ENCODE peak calls at places on chromosomes 3 and 15, in eight cellular contexts. A, I, S, Q, F, W, O and B are unnamed samples.

GRCh38 chr15:98003976-98004375 is 43.5 kb downstream of the ARRDC4 start:
- DNase-seq in O (no peak), S (peak; percentile 18), F (no peak), I (no peak), A (no peak), Q (no peak), W (no peak), B (no peak)

GRCh38 chr15:31102374-31103342 is 1.1 kb upstream of the TRPM1 start:
- DNase-seq in A (no peak), Q (no peak), F (no peak), O (no peak), W (no peak), S (no peak), I (no peak), B (no peak)

GRCh38 chr3:157514371-157514919 is 11.2 kb upstream of the VEPH1 start:
- DNase-seq in I (no peak), W (no peak), Q (no peak), O (no peak), F (no peak), A (no peak), S (no peak), B (no peak)

GRCh38 chr3:193240850-193241706 is at the start of gene PLAAT1:
- DNase-seq in O (peak; percentile 22), S (peak; percentile 49), W (peak; percentile 57), A (no peak), I (peak; percentile 55), Q (no peak), F (peak; percentile 89), B (peak; percentile 56)

GRCh38 chr15:48411971-48412591 is 80.9 kb downstream of the DUT start:
- DNase-seq in S (peak; percentile 79), A (no peak), I (peak; percentile 91), W (no peak), F (no peak), O (no peak), Q (no peak), B (no peak)

GRCh38 chr3:129608087-129608935 is 1.8 kb upstream of the PLXND1 start:
- DNase-seq in F (peak; percentile 63), S (no peak), Q (no peak), W (no peak), A (no peak), I (peak; percentile 48), O (peak; percentile 66), B (no peak)

GRCh38 chr15:99511529-99511864 is 54.3 kb upstream of the MEF2A start:
- DNase-seq in S (peak; percentile 89), F (no peak), W (no peak), Q (no peak), I (peak; percentile 66), O (peak; percentile 75), A (peak; percentile 86), B (no peak)

GRCh38 chr15:85690546-85691226 is 104.0 kb downstream of the KLHL25 start:
- DNase-seq in O (no peak), Q (no peak), A (peak; percentile 80), W (no peak), S (no peak), F (no peak), I (peak; percentile 27), B (no peak)

GRCh38 chr3:31804251-31805051 is 176.6 kb downstream of the OSBPL10 start:
- DNase-seq in S (no peak), A (no peak), F (no peak), W (no peak), Q (no peak), O (peak; percentile 41), I (no peak), B (no peak)

GRCh38 chr15:52391074-52391473 is 95.5 kb upstream of the MYO5C start:
- DNase-seq in I (no peak), O (no peak), S (no peak), W (no peak), A (no peak), F (no peak), Q (no peak), B (no peak)

GRCh38 chr3:134373942-134374790 is at the start of gene AMOTL2:
- DNase-seq in Q (peak; percentile 87), W (peak; percentile 96), A (no peak), F (peak; percentile 98), O (peak; percentile 93), S (peak; percentile 94), I (peak; percentile 97), B (peak; percentile 96)
- H3K9ac ChIP-seq in Q (peak within 1 kb of the TSS; percentile 98), W (peak within 1 kb of the TSS; percentile 99), A (no peak within 1 kb of the TSS), F (peak within 1 kb of the TSS; percentile 100), O (peak within 1 kb of the TSS; percentile 100), S (peak within 1 kb of the TSS; percentile 100), I (peak within 1 kb of the TSS; percentile 100), B (peak within 1 kb of the TSS; percentile 99)

DNA sequence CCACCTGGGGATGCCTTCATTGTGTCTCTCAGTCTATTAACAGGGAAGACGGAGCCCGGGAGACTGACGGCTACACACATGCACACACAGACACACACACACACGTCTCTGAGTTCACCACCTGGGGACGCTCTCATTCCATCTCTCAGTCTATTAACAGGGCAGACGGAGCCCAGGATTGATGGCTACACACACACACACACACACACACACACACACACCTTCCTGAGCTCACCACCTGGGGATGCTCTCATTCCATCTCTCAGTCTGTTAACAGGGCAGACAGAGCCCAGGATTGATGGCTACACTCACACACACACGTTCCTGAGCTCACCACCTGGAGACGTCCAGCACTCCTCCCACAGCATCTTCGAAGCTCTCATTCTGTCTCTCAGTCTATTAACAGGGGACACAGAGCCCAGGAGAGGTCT is 143.9 kb downstream of the OR4M2 start:
- DNase-seq in A (peak; percentile 44), F (no peak), S (no peak), I (no peak), O (no peak), W (no peak), Q (no peak), B (no peak)
- H3K9me3 ChIP-seq in A (no peaks in the 10 kb centered on the region), F (peaks cover 50% of the 10 kb centered on the region), S (peaks cover 23% of the 10 kb centered on the region), I (no peaks in the 10 kb centered on the region), O (peaks cover 8% of the 10 kb centered on the region), W (peaks cover 32% of the 10 kb centered on the region), Q (peaks cover 53% of the 10 kb centered on the region), B (no peaks in the 10 kb centered on the region)

DNA sequence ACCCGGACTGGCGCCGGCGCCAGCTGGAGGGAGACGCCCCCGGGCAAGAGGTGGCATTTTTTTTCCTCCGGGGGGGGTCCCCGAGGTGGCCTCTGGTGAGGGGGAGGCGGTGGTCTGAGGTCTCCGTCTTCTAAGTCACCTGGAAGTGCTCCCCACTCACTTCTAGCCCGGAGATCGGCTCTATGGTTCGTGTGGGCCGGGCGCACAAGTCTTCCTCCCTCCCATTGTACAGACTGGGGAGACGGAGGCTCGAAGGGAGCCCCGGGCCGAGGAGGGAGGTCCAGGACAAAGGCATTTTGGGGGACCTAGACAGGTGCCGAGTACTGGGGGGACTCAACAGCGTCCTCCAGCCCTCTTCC is 4.4 kb downstream of the GATA2 start:
- DNase-seq in I (peak; percentile 48), O (no peak), W (no peak), A (no peak), S (no peak), Q (no peak), F (no peak), B (no peak)
- H3K9ac ChIP-seq in I (peak overlapping the region; percentile 94), O (no peak overlapping the region), W (no peak overlapping the region), A (no peak overlapping the region), S (peak overlapping the region; percentile 62), Q (peak overlapping the region; percentile 82), F (no peak overlapping the region), B (peak overlapping the region; percentile 68)

GRCh38 chr3:713225-713624 is 379.6 kb upstream of the CNTN6 start:
- DNase-seq in O (no peak), I (no peak), F (no peak), S (no peak), W (no peak), Q (no peak), A (no peak), B (no peak)
- H3K9me3 ChIP-seq in O (no peaks in the 10 kb centered on the region), I (peaks cover 3% of the 10 kb centered on the region), F (peaks cover 5% of the 10 kb centered on the region), S (peaks cover 3% of the 10 kb centered on the region), W (no peaks in the 10 kb centered on the region), Q (peaks cover 22% of the 10 kb centered on the region), A (no peaks in the 10 kb centered on the region), B (no peaks in the 10 kb centered on the region)

DNA sequence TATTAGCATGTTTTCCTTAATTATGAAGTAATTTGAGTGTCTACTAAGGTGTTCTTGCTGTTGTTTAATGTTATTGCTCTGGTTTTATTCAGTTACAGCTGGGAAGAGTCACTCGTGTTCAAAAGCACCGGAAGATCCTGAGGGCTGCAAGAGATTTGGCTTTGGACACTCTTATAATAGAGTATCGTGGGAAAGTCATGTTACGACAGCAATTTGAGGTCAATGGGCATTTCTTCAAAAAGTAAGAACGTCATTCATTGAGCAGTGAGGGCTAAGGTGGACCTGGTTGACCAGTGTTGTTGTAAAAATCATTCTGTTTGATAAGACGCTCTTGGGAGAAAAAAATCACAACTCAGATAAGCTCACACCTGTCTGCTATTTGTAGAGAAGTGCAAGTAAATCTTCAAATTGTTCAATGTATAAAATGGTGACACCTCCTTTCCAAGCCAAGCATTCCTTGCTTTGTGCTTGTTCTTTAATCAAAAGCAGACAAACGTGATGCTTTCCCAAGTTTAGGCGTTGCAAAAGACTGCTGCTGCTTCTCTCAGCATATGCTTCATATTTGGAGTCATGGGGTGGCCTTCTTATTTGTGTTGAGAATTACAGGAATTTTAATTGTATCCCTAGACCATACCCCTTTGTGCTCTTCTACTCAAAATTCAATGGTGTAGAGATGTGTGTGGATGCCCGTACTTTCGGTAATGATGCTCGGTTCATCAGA is 44.2 kb downstream of the SETD5 start:
- DNase-seq in Q (no peak), I (peak; percentile 41), O (no peak), W (no peak), S (no peak), F (no peak), A (no peak), B (no peak)
- H3K9ac ChIP-seq in Q (no peak overlapping the region), I (no peak overlapping the region), O (no peak overlapping the region), W (no peak overlapping the region), S (no peak overlapping the region), F (no peak overlapping the region), A (no peak overlapping the region), B (no peak overlapping the region)

GRCh38 chr3:13811614-13812013 is 68.3 kb downstream of the WNT7A start:
- DNase-seq in A (no peak), O (no peak), I (no peak), W (no peak), S (no peak), F (no peak), Q (no peak), B (no peak)
- H3K9me3 ChIP-seq in A (peaks cover 23% of the 10 kb centered on the region), O (no peaks in the 10 kb centered on the region), I (no peaks in the 10 kb centered on the region), W (peaks cover 32% of the 10 kb centered on the region), S (peaks cover 34% of the 10 kb centered on the region), F (peaks cover 12% of the 10 kb centered on the region), Q (peaks cover 23% of the 10 kb centered on the region), B (peaks cover 39% of the 10 kb centered on the region)

GRCh38 chr3:71579934-71580318 is 3.6 kb downstream of the FOXP1 start:
- DNase-seq in A (peak; percentile 83), F (peak; percentile 27), S (peak; percentile 73), Q (no peak), O (no peak), I (peak; percentile 66), W (no peak), B (peak; percentile 15)
- H3K9ac ChIP-seq in A (peak overlapping the region; percentile 98), F (no peak overlapping the region), S (peak overlapping the region; percentile 99), Q (no peak overlapping the region), O (no peak overlapping the region), I (peak overlapping the region; percentile 90), W (no peak overlapping the region), B (no peak overlapping the region)

GRCh38 chr3:44729384-44729910 is at the start of gene ZNF501:
- DNase-seq in S (peak; percentile 89), A (peak; percentile 82), Q (no peak), W (peak; percentile 72), I (peak; percentile 91), O (peak; percentile 96), F (peak; percentile 89), B (peak; percentile 81)
- H3K9me3 ChIP-seq in S (peaks cover 55% of the 10 kb centered on the region), A (peaks cover 54% of the 10 kb centered on the region), Q (peaks cover 13% of the 10 kb centered on the region), W (peaks cover 22% of the 10 kb centered on the region), I (peaks cover 18% of the 10 kb centered on the region), O (peaks cover 1% of the 10 kb centered on the region), F (peaks cover 42% of the 10 kb centered on the region), B (peaks cover 80% of the 10 kb centered on the region)